ENCODE peak calls at places on chromosomes 1 and 21, in eight cellular contexts. One of them, this sample, is unnamed.
A peak's percentile ranks its signal among the peaks of the same experiment; 100 is the strongest.

GRCh38 chr1:92969517-92969916 is 8.3 kb upstream of the DIPK1A start:
- DNase-seq in stomach: no peak
- DNase-seq in NCI-H69: no peak
- DNase-seq in naive thymus-derived CD8-positive, alpha-beta T cell: no peak
- DNase-seq in HT1080: no peak
- DNase-seq in stimulated activated CD8-positive, alpha-beta memory T cell treated with anti-CD3 and anti-CD28 coated beads, Interleukin-15, amount 100 ng/mL, for 48 hours: no peak
- DNase-seq in T47D: no peak
- DNase-seq in adipocyte: no peak
- DNase-seq in this sample: no peak

GRCh38 chr1:30197616-30197934 is 525.8 kb downstream of the MATN1 start:
- DNase-seq in stomach: no peak
- DNase-seq in NCI-H69: no peak
- DNase-seq in naive thymus-derived CD8-positive, alpha-beta T cell: no peak
- DNase-seq in HT1080: no peak
- DNase-seq in stimulated activated CD8-positive, alpha-beta memory T cell treated with anti-CD3 and anti-CD28 coated beads, Interleukin-15, amount 100 ng/mL, for 48 hours: no peak
- DNase-seq in T47D: no peak
- DNase-seq in adipocyte: peak; percentile 51
- DNase-seq in this sample: no peak

GRCh38 chr1:196678510-196678884 is 26.7 kb downstream of the CFH start:
- DNase-seq in stomach: no peak
- DNase-seq in NCI-H69: no peak
- DNase-seq in naive thymus-derived CD8-positive, alpha-beta T cell: no peak
- DNase-seq in HT1080: peak; percentile 52
- DNase-seq in stimulated activated CD8-positive, alpha-beta memory T cell treated with anti-CD3 and anti-CD28 coated beads, Interleukin-15, amount 100 ng/mL, for 48 hours: no peak
- DNase-seq in T47D: peak; percentile 84
- DNase-seq in adipocyte: peak; percentile 71
- DNase-seq in this sample: peak; percentile 27

GRCh38 chr1:6785721-6786505 is 659 bp downstream of the CAMTA1 start:
- DNase-seq in stomach: peak; percentile 38
- DNase-seq in NCI-H69: peak; percentile 61
- DNase-seq in naive thymus-derived CD8-positive, alpha-beta T cell: peak; percentile 24
- DNase-seq in HT1080: no peak
- DNase-seq in stimulated activated CD8-positive, alpha-beta memory T cell treated with anti-CD3 and anti-CD28 coated beads, Interleukin-15, amount 100 ng/mL, for 48 hours: peak; percentile 45
- DNase-seq in T47D: peak; percentile 24
- DNase-seq in adipocyte: peak; percentile 70
- DNase-seq in this sample: no peak

GRCh38 chr1:172917972-172918371 is 132.8 kb downstream of the TNFSF18 start:
- DNase-seq in stomach: no peak
- DNase-seq in NCI-H69: no peak
- DNase-seq in naive thymus-derived CD8-positive, alpha-beta T cell: no peak
- DNase-seq in HT1080: peak; percentile 98
- DNase-seq in stimulated activated CD8-positive, alpha-beta memory T cell treated with anti-CD3 and anti-CD28 coated beads, Interleukin-15, amount 100 ng/mL, for 48 hours: no peak
- DNase-seq in T47D: no peak
- DNase-seq in adipocyte: peak; percentile 92
- DNase-seq in this sample: peak; percentile 98

GRCh38 chr1:232178191-232178590 is 451.7 kb downstream of the SIPA1L2 start:
- DNase-seq in stomach: no peak
- DNase-seq in NCI-H69: no peak
- DNase-seq in naive thymus-derived CD8-positive, alpha-beta T cell: no peak
- DNase-seq in HT1080: no peak
- DNase-seq in stimulated activated CD8-positive, alpha-beta memory T cell treated with anti-CD3 and anti-CD28 coated beads, Interleukin-15, amount 100 ng/mL, for 48 hours: no peak
- DNase-seq in T47D: no peak
- DNase-seq in adipocyte: no peak
- DNase-seq in this sample: peak; percentile 54

GRCh38 chr1:212477014-212477679 is 44.4 kb downstream of the NENF start:
- DNase-seq in stomach: peak; percentile 84
- DNase-seq in NCI-H69: peak; percentile 92
- DNase-seq in naive thymus-derived CD8-positive, alpha-beta T cell: peak; percentile 70
- DNase-seq in HT1080: peak; percentile 84
- DNase-seq in stimulated activated CD8-positive, alpha-beta memory T cell treated with anti-CD3 and anti-CD28 coated beads, Interleukin-15, amount 100 ng/mL, for 48 hours: peak; percentile 59
- DNase-seq in T47D: peak; percentile 94
- DNase-seq in adipocyte: peak; percentile 97
- DNase-seq in this sample: peak; percentile 81

GRCh38 chr1:187275985-187276580 is 447.3 kb downstream of the PLA2G4A start:
- DNase-seq in stomach: no peak
- DNase-seq in NCI-H69: peak; percentile 94
- DNase-seq in naive thymus-derived CD8-positive, alpha-beta T cell: no peak
- DNase-seq in HT1080: no peak
- DNase-seq in stimulated activated CD8-positive, alpha-beta memory T cell treated with anti-CD3 and anti-CD28 coated beads, Interleukin-15, amount 100 ng/mL, for 48 hours: no peak
- DNase-seq in T47D: peak; percentile 55
- DNase-seq in adipocyte: no peak
- DNase-seq in this sample: no peak

GRCh38 chr21:46066843-46067331 is 31.0 kb upstream of the COL6A2 start:
- DNase-seq in stomach: peak; percentile 49
- DNase-seq in NCI-H69: no peak
- DNase-seq in naive thymus-derived CD8-positive, alpha-beta T cell: no peak
- DNase-seq in HT1080: no peak
- DNase-seq in stimulated activated CD8-positive, alpha-beta memory T cell treated with anti-CD3 and anti-CD28 coated beads, Interleukin-15, amount 100 ng/mL, for 48 hours: no peak
- DNase-seq in T47D: no peak
- DNase-seq in adipocyte: peak; percentile 50
- DNase-seq in this sample: no peak

GRCh38 chr1:145956776-145957442 is 908 bp downstream of the LIX1L start:
- DNase-seq in stomach: no peak
- DNase-seq in NCI-H69: no peak
- DNase-seq in naive thymus-derived CD8-positive, alpha-beta T cell: peak; percentile 15
- DNase-seq in HT1080: peak; percentile 5
- DNase-seq in stimulated activated CD8-positive, alpha-beta memory T cell treated with anti-CD3 and anti-CD28 coated beads, Interleukin-15, amount 100 ng/mL, for 48 hours: no peak
- DNase-seq in T47D: no peak
- DNase-seq in adipocyte: peak; percentile 72
- DNase-seq in this sample: no peak

GRCh38 chr1:22536506-22536905 is 26.8 kb upstream of the EPHA8 start:
- DNase-seq in stomach: no peak
- DNase-seq in NCI-H69: no peak
- DNase-seq in naive thymus-derived CD8-positive, alpha-beta T cell: no peak
- DNase-seq in HT1080: no peak
- DNase-seq in stimulated activated CD8-positive, alpha-beta memory T cell treated with anti-CD3 and anti-CD28 coated beads, Interleukin-15, amount 100 ng/mL, for 48 hours: no peak
- DNase-seq in T47D: no peak
- DNase-seq in adipocyte: no peak
- DNase-seq in this sample: no peak

GRCh38 chr1:218350909-218351616 is 5.9 kb downstream of the TGFB2 start:
- DNase-seq in stomach: no peak
- DNase-seq in NCI-H69: no peak
- DNase-seq in naive thymus-derived CD8-positive, alpha-beta T cell: peak; percentile 17
- DNase-seq in HT1080: peak; percentile 41
- DNase-seq in stimulated activated CD8-positive, alpha-beta memory T cell treated with anti-CD3 and anti-CD28 coated beads, Interleukin-15, amount 100 ng/mL, for 48 hours: no peak
- DNase-seq in T47D: no peak
- DNase-seq in adipocyte: peak; percentile 92
- DNase-seq in this sample: peak; percentile 33

GRCh38 chr1:3030663-3031381 is 9.6 kb downstream of the ACTRT2 start:
- DNase-seq in stomach: no peak
- DNase-seq in NCI-H69: no peak
- DNase-seq in naive thymus-derived CD8-positive, alpha-beta T cell: no peak
- DNase-seq in HT1080: no peak
- DNase-seq in stimulated activated CD8-positive, alpha-beta memory T cell treated with anti-CD3 and anti-CD28 coated beads, Interleukin-15, amount 100 ng/mL, for 48 hours: no peak
- DNase-seq in T47D: no peak
- DNase-seq in adipocyte: no peak
- DNase-seq in this sample: no peak

GRCh38 chr1:2198571-2198970 is 4.0 kb upstream of the FAAP20 start:
- DNase-seq in stomach: peak; percentile 86
- DNase-seq in NCI-H69: no peak
- DNase-seq in naive thymus-derived CD8-positive, alpha-beta T cell: no peak
- DNase-seq in HT1080: no peak
- DNase-seq in stimulated activated CD8-positive, alpha-beta memory T cell treated with anti-CD3 and anti-CD28 coated beads, Interleukin-15, amount 100 ng/mL, for 48 hours: no peak
- DNase-seq in T47D: no peak
- DNase-seq in adipocyte: no peak
- DNase-seq in this sample: no peak

GRCh38 chr1:18516473-18516872 is 35.7 kb downstream of the KLHDC7A start:
- DNase-seq in stomach: no peak
- DNase-seq in NCI-H69: no peak
- DNase-seq in naive thymus-derived CD8-positive, alpha-beta T cell: no peak
- DNase-seq in HT1080: no peak
- DNase-seq in stimulated activated CD8-positive, alpha-beta memory T cell treated with anti-CD3 and anti-CD28 coated beads, Interleukin-15, amount 100 ng/mL, for 48 hours: no peak
- DNase-seq in T47D: no peak
- DNase-seq in adipocyte: no peak
- DNase-seq in this sample: no peak

GRCh38 chr1:225318706-225319575 is 108.9 kb downstream of the LBR start:
- DNase-seq in stomach: peak; percentile 31
- DNase-seq in NCI-H69: peak; percentile 67
- DNase-seq in naive thymus-derived CD8-positive, alpha-beta T cell: peak; percentile 15
- DNase-seq in HT1080: peak; percentile 49
- DNase-seq in stimulated activated CD8-positive, alpha-beta memory T cell treated with anti-CD3 and anti-CD28 coated beads, Interleukin-15, amount 100 ng/mL, for 48 hours: no peak
- DNase-seq in T47D: peak; percentile 76
- DNase-seq in adipocyte: peak; percentile 73
- DNase-seq in this sample: peak; percentile 61

GRCh38 chr1:45348609-45348965 is 8.3 kb upstream of the MUTYH start:
- DNase-seq in stomach: no peak
- DNase-seq in NCI-H69: no peak
- DNase-seq in naive thymus-derived CD8-positive, alpha-beta T cell: no peak
- DNase-seq in HT1080: no peak
- DNase-seq in stimulated activated CD8-positive, alpha-beta memory T cell treated with anti-CD3 and anti-CD28 coated beads, Interleukin-15, amount 100 ng/mL, for 48 hours: no peak
- DNase-seq in T47D: no peak
- DNase-seq in adipocyte: no peak
- DNase-seq in this sample: peak; percentile 62

GRCh38 chr1:16236091-16236494 is 890 bp downstream of the CPLANE2 start:
- DNase-seq in stomach: peak; percentile 65
- DNase-seq in NCI-H69: peak; percentile 68
- DNase-seq in naive thymus-derived CD8-positive, alpha-beta T cell: peak; percentile 50
- DNase-seq in HT1080: peak; percentile 55
- DNase-seq in stimulated activated CD8-positive, alpha-beta memory T cell treated with anti-CD3 and anti-CD28 coated beads, Interleukin-15, amount 100 ng/mL, for 48 hours: no peak
- DNase-seq in T47D: peak; percentile 79
- DNase-seq in adipocyte: peak; percentile 53
- DNase-seq in this sample: peak; percentile 61

GRCh38 chr21:43345746-43346409 is 81.1 kb downstream of the SIK1 start:
- DNase-seq in stomach: no peak
- DNase-seq in NCI-H69: no peak
- DNase-seq in naive thymus-derived CD8-positive, alpha-beta T cell: no peak
- DNase-seq in HT1080: peak; percentile 78
- DNase-seq in stimulated activated CD8-positive, alpha-beta memory T cell treated with anti-CD3 and anti-CD28 coated beads, Interleukin-15, amount 100 ng/mL, for 48 hours: peak; percentile 19
- DNase-seq in T47D: no peak
- DNase-seq in adipocyte: peak; percentile 31
- DNase-seq in this sample: peak; percentile 80

GRCh38 chr1:64909021-64909420 is 57.3 kb downstream of the JAK1 start:
- DNase-seq in stomach: no peak
- DNase-seq in NCI-H69: peak; percentile 10
- DNase-seq in naive thymus-derived CD8-positive, alpha-beta T cell: no peak
- DNase-seq in HT1080: no peak
- DNase-seq in stimulated activated CD8-positive, alpha-beta memory T cell treated with anti-CD3 and anti-CD28 coated beads, Interleukin-15, amount 100 ng/mL, for 48 hours: no peak
- DNase-seq in T47D: no peak
- DNase-seq in adipocyte: no peak
- DNase-seq in this sample: no peak

GRCh38 chr1:29344336-29344735 is 108.0 kb downstream of the PTPRU start:
- DNase-seq in stomach: no peak
- DNase-seq in NCI-H69: peak; percentile 77
- DNase-seq in naive thymus-derived CD8-positive, alpha-beta T cell: no peak
- DNase-seq in HT1080: no peak
- DNase-seq in stimulated activated CD8-positive, alpha-beta memory T cell treated with anti-CD3 and anti-CD28 coated beads, Interleukin-15, amount 100 ng/mL, for 48 hours: no peak
- DNase-seq in T47D: no peak
- DNase-seq in adipocyte: no peak
- DNase-seq in this sample: no peak

GRCh38 chr1:97050501-97050900 is 328.9 kb downstream of the PTBP2 start:
- DNase-seq in stomach: no peak
- DNase-seq in NCI-H69: peak; percentile 58
- DNase-seq in naive thymus-derived CD8-positive, alpha-beta T cell: no peak
- DNase-seq in HT1080: peak; percentile 51
- DNase-seq in stimulated activated CD8-positive, alpha-beta memory T cell treated with anti-CD3 and anti-CD28 coated beads, Interleukin-15, amount 100 ng/mL, for 48 hours: no peak
- DNase-seq in T47D: peak; percentile 32
- DNase-seq in adipocyte: peak; percentile 47
- DNase-seq in this sample: peak; percentile 4

GRCh38 chr1:172431721-172432192 is 11.3 kb downstream of the C1orf105 start:
- DNase-seq in stomach: peak; percentile 68
- DNase-seq in NCI-H69: peak; percentile 30
- DNase-seq in naive thymus-derived CD8-positive, alpha-beta T cell: no peak
- DNase-seq in HT1080: no peak
- DNase-seq in stimulated activated CD8-positive, alpha-beta memory T cell treated with anti-CD3 and anti-CD28 coated beads, Interleukin-15, amount 100 ng/mL, for 48 hours: no peak
- DNase-seq in T47D: peak; percentile 61
- DNase-seq in adipocyte: no peak
- DNase-seq in this sample: peak; percentile 85

GRCh38 chr1:186636786-186637185 is 43.4 kb downstream of the PTGS2 start:
- DNase-seq in stomach: no peak
- DNase-seq in NCI-H69: peak; percentile 32
- DNase-seq in naive thymus-derived CD8-positive, alpha-beta T cell: no peak
- DNase-seq in HT1080: no peak
- DNase-seq in stimulated activated CD8-positive, alpha-beta memory T cell treated with anti-CD3 and anti-CD28 coated beads, Interleukin-15, amount 100 ng/mL, for 48 hours: no peak
- DNase-seq in T47D: no peak
- DNase-seq in adipocyte: no peak
- DNase-seq in this sample: peak; percentile 58

GRCh38 chr1:14516974-14517812 is 81.3 kb upstream of the KAZN start:
- DNase-seq in stomach: no peak
- DNase-seq in NCI-H69: no peak
- DNase-seq in naive thymus-derived CD8-positive, alpha-beta T cell: no peak
- DNase-seq in HT1080: peak; percentile 74
- DNase-seq in stimulated activated CD8-positive, alpha-beta memory T cell treated with anti-CD3 and anti-CD28 coated beads, Interleukin-15, amount 100 ng/mL, for 48 hours: no peak
- DNase-seq in T47D: no peak
- DNase-seq in adipocyte: peak; percentile 77
- DNase-seq in this sample: peak; percentile 62

GRCh38 chr1:78143152-78143551 is 97.4 kb downstream of the GIPC2 start:
- DNase-seq in stomach: no peak
- DNase-seq in NCI-H69: no peak
- DNase-seq in naive thymus-derived CD8-positive, alpha-beta T cell: peak; percentile 8
- DNase-seq in HT1080: no peak
- DNase-seq in stimulated activated CD8-positive, alpha-beta memory T cell treated with anti-CD3 and anti-CD28 coated beads, Interleukin-15, amount 100 ng/mL, for 48 hours: no peak
- DNase-seq in T47D: peak; percentile 2
- DNase-seq in adipocyte: no peak
- DNase-seq in this sample: no peak

GRCh38 chr1:47438321-47439150 is 692 bp downstream of the FOXD2 start:
- DNase-seq in stomach: no peak
- DNase-seq in NCI-H69: peak; percentile 60
- DNase-seq in naive thymus-derived CD8-positive, alpha-beta T cell: peak; percentile 51
- DNase-seq in HT1080: no peak
- DNase-seq in stimulated activated CD8-positive, alpha-beta memory T cell treated with anti-CD3 and anti-CD28 coated beads, Interleukin-15, amount 100 ng/mL, for 48 hours: no peak
- DNase-seq in T47D: peak; percentile 29
- DNase-seq in adipocyte: no peak
- DNase-seq in this sample: no peak

GRCh38 chr1:196873385-196873784 is 14.5 kb upstream of the CFHR4 start:
- DNase-seq in stomach: no peak
- DNase-seq in NCI-H69: no peak
- DNase-seq in naive thymus-derived CD8-positive, alpha-beta T cell: no peak
- DNase-seq in HT1080: peak; percentile 18
- DNase-seq in stimulated activated CD8-positive, alpha-beta memory T cell treated with anti-CD3 and anti-CD28 coated beads, Interleukin-15, amount 100 ng/mL, for 48 hours: no peak
- DNase-seq in T47D: no peak
- DNase-seq in adipocyte: no peak
- DNase-seq in this sample: no peak

GRCh38 chr1:153375511-153375910 is at the start of gene S100A12:
- DNase-seq in stomach: no peak
- DNase-seq in NCI-H69: no peak
- DNase-seq in naive thymus-derived CD8-positive, alpha-beta T cell: no peak
- DNase-seq in HT1080: peak; percentile 68
- DNase-seq in stimulated activated CD8-positive, alpha-beta memory T cell treated with anti-CD3 and anti-CD28 coated beads, Interleukin-15, amount 100 ng/mL, for 48 hours: no peak
- DNase-seq in T47D: no peak
- DNase-seq in adipocyte: peak; percentile 83
- DNase-seq in this sample: peak; percentile 98

GRCh38 chr1:105793541-105794146 is 1262.8 kb upstream of the PRMT6 start:
- DNase-seq in stomach: peak; percentile 54
- DNase-seq in NCI-H69: peak; percentile 70
- DNase-seq in naive thymus-derived CD8-positive, alpha-beta T cell: no peak
- DNase-seq in HT1080: peak; percentile 37
- DNase-seq in stimulated activated CD8-positive, alpha-beta memory T cell treated with anti-CD3 and anti-CD28 coated beads, Interleukin-15, amount 100 ng/mL, for 48 hours: no peak
- DNase-seq in T47D: peak; percentile 66
- DNase-seq in adipocyte: peak; percentile 72
- DNase-seq in this sample: peak; percentile 46

GRCh38 chr21:42533306-42533962 is 19.8 kb downstream of the SLC37A1 start:
- DNase-seq in stomach: peak; percentile 7
- DNase-seq in NCI-H69: no peak
- DNase-seq in naive thymus-derived CD8-positive, alpha-beta T cell: no peak
- DNase-seq in HT1080: no peak
- DNase-seq in stimulated activated CD8-positive, alpha-beta memory T cell treated with anti-CD3 and anti-CD28 coated beads, Interleukin-15, amount 100 ng/mL, for 48 hours: no peak
- DNase-seq in T47D: no peak
- DNase-seq in adipocyte: no peak
- DNase-seq in this sample: no peak

GRCh38 chr1:24872446-24872845 is 57.6 kb downstream of the RUNX3 start:
- DNase-seq in stomach: peak; percentile 24
- DNase-seq in NCI-H69: no peak
- DNase-seq in naive thymus-derived CD8-positive, alpha-beta T cell: no peak
- DNase-seq in HT1080: no peak
- DNase-seq in stimulated activated CD8-positive, alpha-beta memory T cell treated with anti-CD3 and anti-CD28 coated beads, Interleukin-15, amount 100 ng/mL, for 48 hours: no peak
- DNase-seq in T47D: no peak
- DNase-seq in adipocyte: no peak
- DNase-seq in this sample: no peak

GRCh38 chr21:20661745-20662470 is 336.3 kb upstream of the NCAM2 start:
- DNase-seq in stomach: no peak
- DNase-seq in NCI-H69: peak; percentile 97
- DNase-seq in naive thymus-derived CD8-positive, alpha-beta T cell: no peak
- DNase-seq in HT1080: no peak
- DNase-seq in stimulated activated CD8-positive, alpha-beta memory T cell treated with anti-CD3 and anti-CD28 coated beads, Interleukin-15, amount 100 ng/mL, for 48 hours: no peak
- DNase-seq in T47D: no peak
- DNase-seq in adipocyte: no peak
- DNase-seq in this sample: no peak

GRCh38 chr21:16775056-16775455 is 737.8 kb upstream of the CXADR start:
- DNase-seq in stomach: no peak
- DNase-seq in NCI-H69: peak; percentile 47
- DNase-seq in naive thymus-derived CD8-positive, alpha-beta T cell: no peak
- DNase-seq in HT1080: no peak
- DNase-seq in stimulated activated CD8-positive, alpha-beta memory T cell treated with anti-CD3 and anti-CD28 coated beads, Interleukin-15, amount 100 ng/mL, for 48 hours: no peak
- DNase-seq in T47D: peak; percentile 68
- DNase-seq in adipocyte: no peak
- DNase-seq in this sample: no peak